ENCODE peak calls at places on chromosome 1, in nine cellular contexts. S is psoas muscle, D is dorsolateral prefrontal cortex, C is stomach, W is neural progenitor cell, I is fibroblast of villous mesenchyme, Y is prostate gland, K is K562, Z is fibroblast of mammary gland. V is an unnamed sample.

GRCh38 chr1:17520041-17520440 is 19.5 kb upstream of the ARHGEF10L start:
- DNase-seq in S (no peak), D (no peak), C (peak; percentile 88), W (no peak), I (no peak), Y (peak; percentile 90), K (no peak), Z (no peak), V (no peak)

GRCh38 chr1:241828576-241828975 is 19.4 kb upstream of the EXO1 start:
- DNase-seq in S (no peak), D (no peak), C (no peak), W (no peak), I (no peak), Y (no peak), K (no peak), Z (peak; percentile 55), V (peak; percentile 58)

GRCh38 chr1:50570064-50570463 is 146.8 kb upstream of the DMRTA2 start:
- DNase-seq in S (no peak), D (no peak), C (no peak), W (peak; percentile 69), I (no peak), Y (no peak), K (no peak), Z (no peak), V (peak; percentile 39)

GRCh38 chr1:224203243-224204016 is 20.4 kb downstream of the DEGS1 start:
- DNase-seq in S (peak; percentile 35), D (no peak), C (peak; percentile 64), W (peak; percentile 35), I (peak; percentile 44), Y (no peak), K (no peak), Z (peak; percentile 81), V (peak; percentile 80)

GRCh38 chr1:235326719-235327558 is 1.0 kb downstream of the ARID4B start:
- DNase-seq in S (peak; percentile 40), D (no peak), C (peak; percentile 34), W (peak; percentile 60), I (peak; percentile 27), Y (peak; percentile 8), K (peak; percentile 71), Z (no peak), V (peak; percentile 22)

GRCh38 chr1:227915564-227916553 is 31.9 kb downstream of the WNT9A start:
- DNase-seq in S (no peak), D (no peak), C (no peak), W (peak; percentile 52), I (no peak), Y (peak; percentile 14), K (no peak), Z (no peak), V (no peak)

GRCh38 chr1:229410692-229411433 is 23.0 kb downstream of the ACTA1 start:
- DNase-seq in S (peak; percentile 81), D (peak; percentile 86), C (peak; percentile 71), W (peak; percentile 56), I (peak; percentile 53), Y (peak; percentile 25), K (peak; percentile 46), Z (peak; percentile 32), V (peak; percentile 16)

GRCh38 chr1:43706598-43707190 is 642 bp upstream of the ST3GAL3 start:
- DNase-seq in S (no peak), D (no peak), C (no peak), W (peak; percentile 75), I (peak; percentile 23), Y (no peak), K (peak; percentile 30), Z (peak; percentile 31), V (peak; percentile 26)

GRCh38 chr1:193666485-193667083 is 480.2 kb upstream of the B3GALT2 start:
- DNase-seq in S (no peak), D (no peak), C (no peak), W (no peak), I (no peak), Y (no peak), K (no peak), Z (no peak), V (no peak)
- H3K4me3 ChIP-seq in S (no peak overlapping the region), D (no peak overlapping the region), C (no peak overlapping the region), W (no peak overlapping the region), I (no peak overlapping the region), Y (no peak overlapping the region), K (no peak overlapping the region), Z (no peak overlapping the region), V (no peak overlapping the region)

GRCh38 chr1:67604778-67605177 is 80.2 kb upstream of the GADD45A start:
- DNase-seq in S (no peak), D (no peak), C (no peak), W (peak; percentile 54), I (no peak), Y (no peak), K (no peak), Z (no peak), V (no peak)
- TF ChIP-seq CTCF in S (no peak), D (no peak), C (no peak), W (no peak), I (no peak), Y (no peak), K (no peak), Z (no peak), V (no peak)

DNA sequence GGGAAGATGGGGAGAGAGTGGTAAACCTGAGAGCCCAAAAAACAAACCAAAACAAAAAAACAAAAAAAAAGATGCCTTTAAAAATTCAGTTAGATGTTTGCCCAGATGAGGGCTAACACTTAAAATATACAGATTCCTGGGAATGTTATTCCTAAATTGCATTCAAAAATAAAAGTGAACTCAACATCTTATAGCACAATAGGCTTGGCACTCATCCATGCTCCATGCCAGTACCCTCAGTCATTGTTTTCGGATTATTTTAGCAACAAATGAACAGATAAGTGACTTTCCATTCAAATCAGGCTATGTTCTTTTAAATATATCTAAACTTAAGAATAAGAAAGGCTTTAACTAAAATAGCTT is 3.7 kb downstream of the ATP1A1 start:
- DNase-seq in S (no peak), D (no peak), C (no peak), W (no peak), I (no peak), Y (no peak), K (no peak), Z (no peak), V (peak; percentile 18)
- H3K4me3 ChIP-seq in S (peak overlapping the region; percentile 81), D (peak overlapping the region; percentile 87), C (no peak overlapping the region), W (peak overlapping the region; percentile 81), I (peak overlapping the region; percentile 78), Y (peak overlapping the region; percentile 99), K (peak overlapping the region; percentile 73), Z (no peak overlapping the region), V (no peak overlapping the region)

DNA sequence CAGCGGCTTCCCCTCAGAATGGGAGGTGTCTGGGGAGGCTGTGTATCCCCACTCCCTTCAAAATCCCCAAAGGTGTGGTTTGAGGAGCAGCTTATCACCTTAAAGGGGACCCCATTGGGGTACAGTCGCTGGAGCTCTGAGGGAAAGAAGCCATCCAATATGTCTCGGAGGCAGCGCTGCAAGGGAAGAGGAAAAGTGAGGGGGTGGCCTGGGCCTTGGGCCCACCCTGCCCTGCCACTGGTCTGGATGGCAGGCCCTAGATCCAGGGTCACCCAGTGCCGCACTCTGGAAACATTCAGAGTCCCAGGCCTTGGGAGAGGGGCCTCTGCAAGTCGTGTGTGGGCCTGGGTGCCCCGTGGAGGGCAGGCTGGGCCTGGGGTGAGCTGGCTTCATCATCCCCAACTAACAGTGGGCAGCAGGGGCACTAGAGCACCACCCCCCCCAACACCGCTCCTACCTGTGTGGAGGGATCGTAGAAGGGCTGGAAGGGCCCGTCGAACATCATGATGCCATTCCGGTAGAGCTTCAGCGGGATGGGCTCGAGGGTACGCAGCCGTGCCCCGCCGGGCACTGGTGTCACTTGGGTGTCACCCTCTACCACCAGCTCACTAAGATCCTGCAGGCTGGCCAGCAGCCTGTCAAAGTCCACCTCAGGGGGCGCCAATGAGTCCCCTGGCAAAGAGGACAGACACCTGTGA is 5.6 kb downstream of the SH3BGRL3 start:
- DNase-seq in S (peak; percentile 66), D (no peak), C (no peak), W (peak; percentile 82), I (no peak), Y (no peak), K (peak; percentile 70), Z (no peak), V (no peak)
- TF ChIP-seq CTCF in S (peak; percentile 35), D (no peak), C (no peak), W (peak; percentile 68), I (peak; percentile 53), Y (no peak), K (peak; percentile 90), Z (peak; percentile 36), V (peak; percentile 56)

DNA sequence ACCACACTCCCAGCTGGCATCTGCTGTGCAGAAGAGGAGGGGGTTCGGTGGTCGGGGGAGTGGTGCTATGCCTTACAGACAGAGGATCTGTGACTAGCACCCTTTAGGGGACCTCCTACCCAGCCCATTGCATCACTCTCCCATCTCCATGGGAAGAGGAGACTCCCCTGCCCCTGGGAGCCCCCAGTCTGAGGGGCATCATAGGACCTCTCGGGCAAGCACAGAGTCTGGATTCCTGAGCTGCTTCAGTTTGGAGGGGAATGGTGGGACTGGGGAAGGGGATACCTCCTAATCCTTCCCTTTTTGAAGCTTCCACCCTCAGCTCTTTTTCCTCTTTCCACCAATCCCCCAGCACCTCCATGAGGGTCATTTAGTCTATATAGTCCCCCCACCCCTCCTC is 1.4 kb downstream of the INSRR start:
- DNase-seq in S (no peak), D (no peak), C (no peak), W (no peak), I (no peak), Y (no peak), K (no peak), Z (no peak), V (no peak)
- H3K4me3 ChIP-seq in S (no peak overlapping the region), D (no peak overlapping the region), C (no peak overlapping the region), W (no peak overlapping the region), I (no peak overlapping the region), Y (no peak overlapping the region), K (no peak overlapping the region), Z (no peak overlapping the region), V (no peak overlapping the region)

DNA sequence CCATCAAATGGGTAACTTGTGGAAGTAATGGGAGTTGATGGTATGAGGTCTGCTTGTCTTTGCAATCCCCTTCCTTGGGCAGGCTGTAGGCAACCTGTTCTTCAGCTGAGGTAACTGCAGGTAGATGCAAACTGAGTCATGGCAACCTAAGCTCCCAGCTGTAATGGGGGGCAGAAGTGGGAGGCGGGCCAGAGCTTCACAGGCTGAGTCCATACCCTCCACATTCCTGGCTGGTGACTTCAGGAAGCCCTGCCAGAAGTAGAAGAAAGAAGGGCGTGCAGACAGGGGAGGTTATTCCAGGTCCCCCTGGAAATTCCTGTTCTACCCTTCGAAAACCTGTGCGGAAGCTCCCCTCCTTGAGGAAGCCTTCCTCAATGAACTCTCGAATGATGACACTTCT is 44.9 kb downstream of the ARHGEF11 start:
- DNase-seq in S (no peak), D (no peak), C (no peak), W (no peak), I (no peak), Y (no peak), K (no peak), Z (no peak), V (peak; percentile 15)
- TF ChIP-seq CTCF in S (no peak), D (no peak), C (no peak), W (no peak), I (no peak), Y (no peak), K (no peak), Z (no peak), V (no peak)

DNA sequence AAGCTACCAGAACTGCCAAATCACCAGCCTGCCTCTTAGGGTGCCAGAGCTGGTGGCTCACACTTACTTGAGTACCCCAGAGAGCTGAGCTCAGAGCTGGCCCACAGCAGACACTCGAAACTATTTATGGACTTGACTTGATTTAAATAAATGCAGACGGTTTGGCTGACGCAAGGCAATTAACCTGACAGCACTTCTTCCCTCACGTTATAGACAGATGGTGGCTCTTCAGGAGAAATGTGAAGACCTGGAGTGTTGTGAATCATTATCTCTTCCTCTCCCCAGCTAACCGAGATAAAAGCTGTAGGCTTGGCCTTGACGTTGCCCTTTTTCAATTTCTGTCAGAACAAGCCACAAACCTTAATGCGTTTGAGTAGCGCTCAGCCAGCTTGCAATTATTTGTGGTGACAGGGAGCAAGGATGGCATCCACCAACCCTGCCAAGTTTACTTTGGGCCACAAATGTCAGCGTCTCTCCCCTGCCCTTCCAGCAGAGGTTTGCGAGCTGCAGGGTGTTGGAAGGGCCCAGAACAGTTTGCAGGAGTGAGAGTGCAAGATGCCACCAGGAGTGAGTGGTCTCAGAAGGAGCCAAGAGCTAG is 34.0 kb upstream of the BCAR3 start:
- DNase-seq in S (no peak), D (no peak), C (no peak), W (no peak), I (peak; percentile 88), Y (no peak), K (no peak), Z (no peak), V (no peak)
- H3K4me3 ChIP-seq in S (peak overlapping the region; percentile 11), D (no peak overlapping the region), C (no peak overlapping the region), W (no peak overlapping the region), I (no peak overlapping the region), Y (no peak overlapping the region), K (no peak overlapping the region), Z (no peak overlapping the region), V (no peak overlapping the region)

V was measured in choroid plexus epithelial cell.